ENCODE peak calls at places on chromosomes 13 and 19, in nine cellular contexts. T, Y, G, P, L, E, Z, K and S are unnamed samples. For H3K4me1, the result is how much of the 10 kb centered on the place peaks cover.

GRCh38 chr13:69565334-69565733 is 542.3 kb upstream of the ATXN8OS start:
- DNase-seq in T (no peak), Y (no peak), G (no peak), P (no peak), L (peak), E (no peak), Z (peak), K (no peak), S (no peak)

GRCh38 chr13:64471916-64472315 is 2758.2 kb downstream of the PCDH9 start:
- DNase-seq in T (no peak), Y (no peak), G (no peak), P (no peak), L (no peak), E (peak), Z (peak), K (no peak), S (no peak)

GRCh38 chr13:67827992-67828391 is 597.9 kb upstream of the PCDH9 start:
- DNase-seq in T (no peak), Y (no peak), G (no peak), P (no peak), L (no peak), E (no peak), Z (no peak), K (no peak), S (no peak)

GRCh38 chr13:19153782-19154450 is 27.7 kb downstream of the TUBA3C start:
- DNase-seq in T (no peak), Y (no peak), G (no peak), P (no peak), L (no peak), E (no peak), Z (no peak), K (no peak), S (no peak)

GRCh38 chr13:113224486-113224885 is 15.1 kb downstream of the CUL4A start:
- DNase-seq in T (peak), Y (peak), G (no peak), P (no peak), L (no peak), E (peak), Z (no peak), K (no peak), S (no peak)

GRCh38 chr19:45901912-45902650 is at the start of gene MYPOP:
- DNase-seq in T (no peak), Y (no peak), G (no peak), P (peak), L (no peak), E (peak), Z (no peak), K (no peak), S (no peak)

GRCh38 chr19:46478356-46478986 is 7.1 kb upstream of the PNMA8A start:
- DNase-seq in T (no peak), Y (peak), G (no peak), P (peak), L (no peak), E (no peak), Z (no peak), K (no peak), S (no peak)

GRCh38 chr13:31055589-31055988 is 106.1 kb downstream of the HSPH1 start:
- DNase-seq in T (no peak), Y (peak), G (no peak), P (no peak), L (no peak), E (no peak), Z (no peak), K (no peak), S (no peak)

GRCh38 chr13:113997845-113998751 is 24.2 kb upstream of the C13orf46 start:
- DNase-seq in T (peak), Y (peak), G (peak), P (no peak), L (peak), E (no peak), Z (no peak), K (peak), S (peak)

GRCh38 chr13:50805805-50806204 is 37.7 kb downstream of the DLEU7 start:
- DNase-seq in T (no peak), Y (no peak), G (no peak), P (no peak), L (no peak), E (no peak), Z (no peak), K (no peak), S (no peak)

GRCh38 chr13:87147076-87147475 is 524.1 kb upstream of the SLITRK5 start:
- DNase-seq in T (no peak), Y (no peak), G (no peak), P (no peak), L (no peak), E (no peak), Z (no peak), K (no peak), S (no peak)

GRCh38 chr19:6663236-6664187 is 6.4 kb downstream of the TNFSF14 start:
- DNase-seq in T (no peak), Y (no peak), G (no peak), P (no peak), L (no peak), E (no peak), Z (no peak), K (no peak), S (no peak)

GRCh38 chr13:21557995-21558394 is 46.0 kb downstream of the MICU2 start:
- DNase-seq in T (no peak), Y (no peak), G (no peak), P (no peak), L (no peak), E (peak), Z (peak), K (no peak), S (no peak)

GRCh38 chr19:51292971-51293370 is 18.5 kb upstream of the IGLON5 start:
- DNase-seq in T (no peak), Y (no peak), G (no peak), P (no peak), L (no peak), E (no peak), Z (no peak), K (no peak), S (no peak)

GRCh38 chr13:113537205-113537604 is 46.7 kb upstream of the DCUN1D2 start:
- DNase-seq in T (no peak), Y (no peak), G (no peak), P (no peak), L (no peak), E (no peak), Z (no peak), K (no peak), S (peak)

GRCh38 chr13:24068472-24068871 is 92.0 kb upstream of the SPATA13 start:
- DNase-seq in T (no peak), Y (no peak), G (no peak), P (no peak), L (no peak), E (no peak), Z (no peak), K (no peak), S (no peak)

GRCh38 chr13:33577037-33577436 is 240.9 kb upstream of the RFC3 start:
- DNase-seq in T (no peak), Y (no peak), G (no peak), P (no peak), L (no peak), E (no peak), Z (no peak), K (no peak), S (no peak)

GRCh38 chr13:44903596-44903995 is 85.7 kb downstream of the NUFIP1 start:
- DNase-seq in T (peak), Y (peak), G (peak), P (no peak), L (peak), E (no peak), Z (no peak), K (peak), S (peak)

GRCh38 chr13:41668130-41668757 is 210.9 kb downstream of the RGCC start:
- DNase-seq in T (peak), Y (peak), G (no peak), P (peak), L (peak), E (peak), Z (peak), K (peak), S (no peak)

GRCh38 chr19:46901701-46902401 is 41.1 kb downstream of the ARHGAP35 start:
- DNase-seq in T (no peak), Y (no peak), G (no peak), P (no peak), L (no peak), E (no peak), Z (no peak), K (no peak), S (no peak)

GRCh38 chr13:109402976-109403375 is 383.4 kb downstream of the IRS2 start:
- DNase-seq in T (no peak), Y (no peak), G (no peak), P (no peak), L (no peak), E (no peak), Z (no peak), K (no peak), S (no peak)

GRCh38 chr13:84834201-84834600 is 951.9 kb upstream of the SLITRK1 start:
- DNase-seq in T (no peak), Y (no peak), G (no peak), P (no peak), L (no peak), E (no peak), Z (no peak), K (no peak), S (no peak)

GRCh38 chr19:54937926-54938325 is 9.4 kb downstream of the NLRP7 start:
- DNase-seq in T (no peak), Y (no peak), G (no peak), P (no peak), L (peak), E (no peak), Z (no peak), K (no peak), S (no peak)

GRCh38 chr13:109204252-109204651 is 574.8 kb downstream of the MYO16 start:
- DNase-seq in T (no peak), Y (no peak), G (no peak), P (no peak), L (no peak), E (no peak), Z (no peak), K (no peak), S (no peak)

GRCh38 chr19:5534787-5535586 is 32.8 kb downstream of the TINCR start:
- DNase-seq in T (no peak), Y (no peak), G (no peak), P (no peak), L (no peak), E (no peak), Z (no peak), K (no peak), S (no peak)

GRCh38 chr13:33208290-33208990 is 77.1 kb downstream of the STARD13 start:
- DNase-seq in T (no peak), Y (no peak), G (no peak), P (no peak), L (no peak), E (no peak), Z (no peak), K (no peak), S (no peak)

DNA sequence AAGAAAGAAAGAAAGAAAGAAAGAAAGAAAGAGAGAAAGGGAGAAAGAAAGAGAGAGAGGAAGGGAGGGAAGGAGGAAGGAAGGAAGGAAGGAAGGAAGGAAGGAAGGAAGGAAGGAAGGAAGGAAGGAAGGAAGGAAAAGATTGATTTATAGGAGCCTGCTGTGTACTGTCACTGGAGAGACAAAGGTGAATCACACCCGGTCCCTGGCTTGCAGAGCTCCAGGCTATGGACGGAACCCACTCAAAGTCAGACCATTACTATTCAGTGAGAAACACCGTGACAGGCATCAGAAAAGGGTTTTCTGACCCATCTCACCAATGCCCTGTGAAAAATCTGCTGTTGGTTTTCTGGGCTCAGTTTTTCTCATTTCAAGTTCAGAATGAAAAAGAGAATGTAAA is 7.3 kb upstream of the CEACAM6 start:
- DNase-seq in T (no peak), Y (no peak), G (no peak), P (no peak), L (no peak), E (no peak), Z (no peak), K (no peak), S (no peak)
- H3K4me1 ChIP-seq in T (under half), Y (under half), G (under half), P (under half), L (under half), E (under half), Z (under half), K (under half), S (under half)

GRCh38 chr13:95245072-95245471 is 56.2 kb downstream of the ABCC4 start:
- DNase-seq in T (no peak), Y (no peak), G (no peak), P (no peak), L (no peak), E (no peak), Z (no peak), K (no peak), S (no peak)
- H3K4me1 ChIP-seq in T (under half), Y (under half), G (under half), P (under half), L (under half), E (under half), Z (under half), K (under half), S (under half)

DNA sequence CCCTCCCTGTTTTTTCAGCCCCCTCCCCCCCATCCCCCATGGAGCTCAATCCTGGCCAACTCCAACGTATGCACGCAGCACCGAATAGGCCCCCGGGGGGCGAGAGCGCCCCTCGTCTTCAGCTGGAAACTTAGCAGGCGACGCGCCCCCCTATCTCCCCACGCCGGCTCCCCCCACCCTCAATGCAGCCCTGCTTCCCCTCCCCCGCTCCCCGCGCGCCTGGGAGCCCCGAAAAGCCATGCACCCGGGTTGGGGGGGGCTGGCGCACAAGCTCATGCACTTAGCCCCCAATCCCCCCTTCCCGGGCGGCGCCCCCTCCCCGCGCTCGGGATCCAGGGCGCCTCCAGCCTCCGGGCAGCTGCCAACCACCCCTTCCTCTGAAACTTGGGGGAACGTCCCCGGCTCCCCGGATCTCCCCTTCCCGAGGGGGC is 508 bp downstream of the ZBTB7A start:
- DNase-seq in T (no peak), Y (no peak), G (peak), P (peak), L (peak), E (no peak), Z (no peak), K (no peak), S (no peak)
- H3K4me1 ChIP-seq in T (under half), Y (under half), G (under half), P (under half), L (under half), E (under half), Z (under half), K (under half), S (half or more)

DNA sequence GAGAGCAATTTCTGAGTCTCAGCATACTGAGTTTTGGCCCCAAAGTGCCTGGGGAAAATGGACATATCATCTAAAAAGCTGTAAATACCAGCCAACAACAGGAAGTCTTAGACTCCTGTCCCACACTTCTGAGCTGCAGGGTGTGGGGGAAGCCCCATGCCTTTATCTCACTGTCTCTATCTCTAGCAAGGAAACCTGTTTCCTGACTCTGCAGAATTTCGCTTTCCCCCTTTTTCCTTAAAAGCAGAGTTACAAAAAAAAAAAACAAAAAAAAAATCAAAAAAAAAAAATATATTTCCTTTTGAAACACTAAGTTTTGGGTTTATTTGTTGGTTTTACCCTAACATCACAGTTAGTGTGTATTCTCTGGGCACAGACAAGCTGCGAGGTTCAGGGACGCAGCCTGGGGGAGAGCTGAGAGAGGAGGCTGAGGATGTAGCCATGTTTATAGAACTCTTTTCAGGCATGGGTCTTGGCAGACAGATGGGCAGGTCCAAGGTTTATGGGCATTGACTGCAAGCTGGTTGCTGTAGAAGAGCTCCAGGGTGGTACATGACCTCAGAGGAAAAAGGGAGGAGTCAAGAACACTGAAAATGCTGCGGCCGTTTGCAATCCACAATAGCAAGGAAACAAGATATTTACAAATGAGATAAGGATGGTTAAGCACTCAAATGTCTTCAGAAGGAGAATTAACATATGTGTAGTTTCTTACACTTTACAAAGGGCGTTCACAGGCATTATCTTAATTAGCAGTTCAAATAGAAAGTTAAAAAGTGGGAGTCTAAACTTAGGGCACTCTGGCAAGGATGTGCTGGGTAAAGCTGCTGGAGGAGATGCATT is 4.9 kb downstream of the MBNL2 start:
- DNase-seq in T (no peak), Y (no peak), G (no peak), P (peak), L (peak), E (no peak), Z (no peak), K (peak), S (no peak)
- H3K4me1 ChIP-seq in T (under half), Y (under half), G (half or more), P (under half), L (under half), E (under half), Z (under half), K (under half), S (half or more)

DNA sequence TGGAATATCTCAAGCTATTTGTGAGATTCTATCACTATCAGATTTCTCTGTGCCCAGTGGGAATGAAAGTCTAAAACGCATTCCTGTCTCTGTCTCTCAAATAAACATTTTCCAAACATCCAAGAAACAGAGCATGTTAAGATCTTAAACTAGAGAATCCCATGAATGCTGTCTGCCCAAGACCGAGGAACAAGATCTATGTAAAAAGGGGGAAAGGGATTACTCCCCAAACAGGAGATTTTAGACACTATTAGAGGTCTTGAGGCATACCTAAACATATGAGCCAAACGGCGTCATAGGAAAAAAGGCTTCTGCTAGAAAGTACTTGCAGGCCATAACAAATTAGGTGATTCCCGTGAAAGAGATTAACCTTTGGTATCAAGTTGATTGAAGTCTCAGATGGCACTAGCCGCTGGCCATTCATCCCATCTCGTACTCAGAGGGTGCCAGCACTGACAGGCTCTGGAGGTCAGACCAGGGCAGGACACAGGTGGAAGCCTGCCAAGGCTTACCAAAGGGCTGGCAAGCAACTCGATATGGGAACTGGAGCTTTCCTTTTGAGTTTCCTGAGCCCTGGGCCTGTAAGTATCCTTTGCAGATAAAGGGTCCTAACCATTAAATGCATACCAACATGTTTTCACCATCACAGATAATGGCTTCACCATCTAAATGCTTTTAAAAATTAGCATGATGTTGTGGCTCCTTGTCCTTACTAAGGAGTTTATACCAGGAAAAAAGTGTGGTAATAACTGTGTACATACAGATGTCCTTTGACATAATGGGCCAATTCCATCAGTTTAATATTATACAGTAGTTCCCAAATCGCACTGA is 225.2 kb downstream of the FOXO1 start:
- DNase-seq in T (peak), Y (peak), G (peak), P (no peak), L (peak), E (peak), Z (no peak), K (peak), S (peak)
- H3K4me1 ChIP-seq in T (under half), Y (under half), G (under half), P (under half), L (under half), E (under half), Z (under half), K (under half), S (under half)

DNA sequence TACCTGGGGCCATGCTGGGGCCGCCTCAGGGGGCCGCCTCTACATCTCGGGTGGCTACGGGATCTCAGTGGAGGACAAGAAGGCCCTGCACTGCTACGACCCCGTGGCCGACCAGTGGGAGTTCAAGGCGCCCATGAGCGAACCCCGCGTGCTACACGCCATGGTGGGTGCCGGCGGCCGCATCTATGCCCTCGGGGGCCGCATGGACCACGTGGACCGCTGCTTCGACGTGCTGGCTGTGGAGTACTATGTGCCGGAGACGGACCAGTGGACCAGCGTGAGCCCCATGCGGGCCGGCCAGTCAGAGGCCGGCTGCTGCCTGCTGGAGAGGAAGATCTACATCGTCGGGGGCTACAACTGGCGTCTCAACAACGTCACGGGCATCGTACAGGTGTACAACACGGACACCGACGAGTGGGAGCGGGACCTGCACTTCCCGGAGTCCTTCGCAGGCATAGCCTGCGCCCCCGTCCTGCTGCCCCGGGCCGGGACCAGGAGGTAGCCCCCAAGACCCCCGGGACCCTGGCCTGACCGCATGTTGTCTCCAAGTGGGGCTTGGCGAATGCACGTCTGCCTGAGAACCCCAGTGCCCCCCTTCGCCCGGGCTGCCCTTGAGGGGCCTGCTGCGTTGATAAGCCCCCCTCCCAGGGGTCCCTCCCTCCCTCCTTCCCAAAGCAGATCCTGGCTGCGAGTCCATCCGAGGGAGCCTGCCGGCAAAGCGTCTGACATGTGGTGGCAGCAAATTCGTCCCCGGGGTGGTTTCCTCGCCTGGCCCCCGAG is 14.5 kb upstream of the CRTC1 start:
- DNase-seq in T (no peak), Y (no peak), G (no peak), P (no peak), L (no peak), E (no peak), Z (no peak), K (no peak), S (no peak)
- H3K4me1 ChIP-seq in T (under half), Y (under half), G (under half), P (under half), L (under half), E (under half), Z (under half), K (under half), S (under half)

GRCh38 chr19:30393729-30394480 is 21.7 kb downstream of the ZNF536 start:
- DNase-seq in T (no peak), Y (no peak), G (no peak), P (no peak), L (no peak), E (no peak), Z (no peak), K (no peak), S (no peak)
- H3K4me1 ChIP-seq in T (under half), Y (under half), G (under half), P (under half), L (under half), E (under half), Z (under half), K (under half), S (under half)

GRCh38 chr19:13849277-13849676 is 27.7 kb upstream of the NANOS3 start:
- DNase-seq in T (peak), Y (no peak), G (no peak), P (no peak), L (no peak), E (no peak), Z (no peak), K (no peak), S (no peak)
- H3K4me1 ChIP-seq in T (under half), Y (under half), G (under half), P (under half), L (half or more), E (under half), Z (half or more), K (under half), S (half or more)